ENCODE peak calls at places on chromosomes 2 and 18, in five cellular contexts. One of them, this sample, is unnamed.

GRCh38 chr2:174788291-174788929 is 24.1 kb upstream of the CHRNA1 start:
- DNase-seq in cardiac fibroblast: no peak
- DNase-seq in upper lobe of right lung: no peak
- DNase-seq in cardiac muscle cell: no peak
- DNase-seq in choroid plexus epithelial cell: peak; percentile 61
- DNase-seq in this sample: no peak

GRCh38 chr2:105775809-105776559 is 31.3 kb downstream of the NCK2 start:
- DNase-seq in upper lobe of right lung: no peak
- DNase-seq in choroid plexus epithelial cell: no peak
- DNase-seq in cardiac fibroblast: no peak
- DNase-seq in cardiac muscle cell: no peak
- DNase-seq in this sample: no peak

GRCh38 chr18:9069482-9070059 is 32.9 kb upstream of the NDUFV2 start:
- DNase-seq in choroid plexus epithelial cell: no peak
- DNase-seq in cardiac fibroblast: no peak
- DNase-seq in upper lobe of right lung: no peak
- DNase-seq in cardiac muscle cell: no peak
- DNase-seq in this sample: no peak

GRCh38 chr18:76306685-76307292 is 188.3 kb downstream of the ZNF516 start:
- DNase-seq in upper lobe of right lung: no peak
- DNase-seq in cardiac muscle cell: no peak
- DNase-seq in cardiac fibroblast: no peak
- DNase-seq in choroid plexus epithelial cell: no peak
- DNase-seq in this sample: no peak

GRCh38 chr2:20574423-20574911 is 76.4 kb downstream of the HS1BP3 start:
- DNase-seq in cardiac muscle cell: no peak
- DNase-seq in choroid plexus epithelial cell: no peak
- DNase-seq in upper lobe of right lung: no peak
- DNase-seq in cardiac fibroblast: no peak
- DNase-seq in this sample: no peak

GRCh38 chr2:176991421-176991820 is 221.2 kb upstream of the HNRNPA3 start:
- DNase-seq in cardiac muscle cell: no peak
- DNase-seq in cardiac fibroblast: no peak
- DNase-seq in upper lobe of right lung: no peak
- DNase-seq in choroid plexus epithelial cell: no peak
- DNase-seq in this sample: no peak

GRCh38 chr2:177244244-177244771 is 20.2 kb downstream of the NFE2L2 start:
- DNase-seq in choroid plexus epithelial cell: no peak
- DNase-seq in cardiac muscle cell: no peak
- DNase-seq in cardiac fibroblast: no peak
- DNase-seq in upper lobe of right lung: no peak
- DNase-seq in this sample: no peak

GRCh38 chr2:20184067-20184938 is 40.6 kb downstream of the SDC1 start:
- DNase-seq in cardiac muscle cell: peak; percentile 52
- DNase-seq in choroid plexus epithelial cell: peak; percentile 81
- DNase-seq in cardiac fibroblast: peak; percentile 55
- DNase-seq in upper lobe of right lung: peak; percentile 82
- DNase-seq in this sample: no peak

GRCh38 chr2:236742936-236743622 is 173.5 kb downstream of the ACKR3 start:
- DNase-seq in cardiac muscle cell: peak; percentile 27
- DNase-seq in cardiac fibroblast: peak; percentile 21
- DNase-seq in upper lobe of right lung: no peak
- DNase-seq in choroid plexus epithelial cell: no peak
- DNase-seq in this sample: no peak

GRCh38 chr2:25054720-25055119 is 12.8 kb downstream of the EFR3B start:
- DNase-seq in choroid plexus epithelial cell: no peak
- DNase-seq in cardiac muscle cell: peak; percentile 33
- DNase-seq in upper lobe of right lung: no peak
- DNase-seq in cardiac fibroblast: no peak
- DNase-seq in this sample: no peak

GRCh38 chr2:21131861-21132260 is 8.1 kb downstream of the TDRD15 start:
- DNase-seq in choroid plexus epithelial cell: no peak
- DNase-seq in upper lobe of right lung: no peak
- DNase-seq in cardiac muscle cell: no peak
- DNase-seq in cardiac fibroblast: no peak
- DNase-seq in this sample: no peak

GRCh38 chr2:246489-247145 is 17.2 kb downstream of the SH3YL1 start:
- DNase-seq in choroid plexus epithelial cell: peak; percentile 83
- DNase-seq in cardiac muscle cell: peak; percentile 82
- DNase-seq in upper lobe of right lung: no peak
- DNase-seq in cardiac fibroblast: peak; percentile 80
- DNase-seq in this sample: no peak

GRCh38 chr2:121008978-121009377 is 273.3 kb downstream of the GLI2 start:
- DNase-seq in cardiac fibroblast: peak; percentile 5
- DNase-seq in upper lobe of right lung: no peak
- DNase-seq in choroid plexus epithelial cell: peak; percentile 13
- DNase-seq in cardiac muscle cell: peak; percentile 12
- DNase-seq in this sample: no peak
- TF ChIP-seq CTCF in cardiac fibroblast: peak; percentile 40
- TF ChIP-seq CTCF in upper lobe of right lung: peak; percentile 7
- TF ChIP-seq CTCF in choroid plexus epithelial cell: peak; percentile 56
- TF ChIP-seq CTCF in cardiac muscle cell: peak; percentile 35
- TF ChIP-seq CTCF in this sample: peak; percentile 35

GRCh38 chr18:66548747-66549146 is 55.1 kb downstream of the CDH19 start:
- DNase-seq in upper lobe of right lung: no peak
- DNase-seq in cardiac muscle cell: peak; percentile 2
- DNase-seq in choroid plexus epithelial cell: no peak
- DNase-seq in cardiac fibroblast: peak; percentile 2
- DNase-seq in this sample: no peak
- TF ChIP-seq CTCF in upper lobe of right lung: peak; percentile 10
- TF ChIP-seq CTCF in cardiac muscle cell: no peak
- TF ChIP-seq CTCF in choroid plexus epithelial cell: no peak
- TF ChIP-seq CTCF in cardiac fibroblast: peak; percentile 24
- TF ChIP-seq CTCF in this sample: peak; percentile 14

DNA sequence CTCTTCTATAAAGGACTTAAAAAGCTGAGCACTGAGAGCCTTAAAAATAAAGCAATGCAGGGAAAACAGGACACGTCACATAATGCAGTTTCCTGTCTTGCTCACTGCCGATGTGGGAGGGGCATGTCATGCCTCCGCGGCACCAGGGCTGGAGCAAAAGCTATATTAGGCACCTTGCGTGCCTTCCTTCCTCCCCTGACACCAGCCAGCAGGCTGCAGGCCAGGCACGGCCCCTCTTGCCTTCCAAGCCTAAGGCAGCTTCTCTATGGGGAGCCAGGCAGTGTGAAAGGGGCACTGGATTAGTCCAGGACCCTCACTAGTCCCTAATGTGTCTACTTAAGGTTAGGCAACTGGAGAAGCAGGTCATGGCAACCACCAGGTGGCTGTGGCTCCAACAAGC is 26.3 kb downstream of the MRPL35 start:
- DNase-seq in choroid plexus epithelial cell: no peak
- DNase-seq in upper lobe of right lung: no peak
- DNase-seq in cardiac fibroblast: peak; percentile 11
- DNase-seq in cardiac muscle cell: peak; percentile 21
- DNase-seq in this sample: no peak
- TF ChIP-seq CTCF in choroid plexus epithelial cell: no peak
- TF ChIP-seq CTCF in upper lobe of right lung: no peak
- TF ChIP-seq CTCF in cardiac fibroblast: no peak
- TF ChIP-seq CTCF in cardiac muscle cell: no peak
- TF ChIP-seq CTCF in this sample: no peak

GRCh38 chr2:121902171-121902591 is 146.7 kb downstream of the TSN start:
- DNase-seq in upper lobe of right lung: no peak
- DNase-seq in choroid plexus epithelial cell: no peak
- DNase-seq in cardiac muscle cell: peak; percentile 78
- DNase-seq in cardiac fibroblast: peak; percentile 71
- DNase-seq in this sample: no peak
- TF ChIP-seq CTCF in upper lobe of right lung: peak; percentile 7
- TF ChIP-seq CTCF in choroid plexus epithelial cell: no peak
- TF ChIP-seq CTCF in cardiac muscle cell: peak; percentile 34
- TF ChIP-seq CTCF in cardiac fibroblast: peak; percentile 38
- TF ChIP-seq CTCF in this sample: no peak

GRCh38 chr2:128978155-128978707 is 659.6 kb upstream of the HS6ST1 start:
- DNase-seq in choroid plexus epithelial cell: no peak
- DNase-seq in cardiac fibroblast: no peak
- DNase-seq in cardiac muscle cell: no peak
- DNase-seq in upper lobe of right lung: no peak
- DNase-seq in this sample: no peak
- TF ChIP-seq CTCF in choroid plexus epithelial cell: no peak
- TF ChIP-seq CTCF in cardiac fibroblast: no peak
- TF ChIP-seq CTCF in cardiac muscle cell: no peak
- TF ChIP-seq CTCF in upper lobe of right lung: no peak
- TF ChIP-seq CTCF in this sample: no peak

DNA sequence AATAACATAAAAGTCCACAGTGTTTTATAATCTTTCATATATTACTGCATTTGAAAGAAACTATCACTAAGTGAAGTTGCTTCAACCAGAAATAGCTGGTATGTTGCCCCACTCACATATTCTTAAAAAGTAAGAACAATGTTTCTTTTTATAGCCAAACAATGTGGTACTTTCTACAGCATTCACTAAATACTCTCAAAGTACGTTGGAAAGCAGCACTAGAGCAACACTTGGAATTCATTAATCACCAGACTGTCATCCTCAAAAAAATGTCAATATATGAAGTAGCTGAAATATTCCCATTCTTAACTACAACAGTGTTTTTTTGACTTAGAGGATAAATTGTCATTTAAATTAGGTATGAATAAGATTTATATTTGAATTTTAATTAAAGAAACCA is 32.8 kb downstream of the COBLL1 start:
- DNase-seq in choroid plexus epithelial cell: peak; percentile 73
- DNase-seq in upper lobe of right lung: no peak
- DNase-seq in cardiac fibroblast: peak; percentile 7
- DNase-seq in cardiac muscle cell: peak; percentile 19
- DNase-seq in this sample: no peak
- TF ChIP-seq CTCF in choroid plexus epithelial cell: no peak
- TF ChIP-seq CTCF in upper lobe of right lung: no peak
- TF ChIP-seq CTCF in cardiac fibroblast: no peak
- TF ChIP-seq CTCF in cardiac muscle cell: no peak
- TF ChIP-seq CTCF in this sample: no peak

DNA sequence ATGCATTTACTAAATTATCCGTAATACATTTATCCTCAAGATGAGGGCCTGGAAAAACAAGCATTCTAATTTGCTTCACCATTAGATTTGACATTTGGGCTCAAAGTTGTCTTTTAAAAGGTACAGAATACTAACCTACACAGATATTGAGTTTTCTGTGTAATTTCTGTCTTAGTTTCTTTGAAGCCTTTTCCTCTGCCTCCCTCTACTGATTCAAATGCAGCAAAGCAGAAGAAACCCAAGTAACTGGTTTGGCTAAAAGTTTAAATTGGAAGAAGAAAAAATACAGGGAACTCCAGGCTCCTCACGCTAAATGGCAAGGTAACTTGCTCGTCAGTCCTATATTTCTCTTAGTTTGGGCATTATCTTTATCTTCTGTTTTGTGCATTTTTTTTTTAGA is 53.3 kb upstream of the SLC5A7 start:
- DNase-seq in cardiac fibroblast: peak; percentile 38
- DNase-seq in choroid plexus epithelial cell: peak; percentile 57
- DNase-seq in cardiac muscle cell: peak; percentile 29
- DNase-seq in upper lobe of right lung: no peak
- DNase-seq in this sample: no peak
- TF ChIP-seq CTCF in cardiac fibroblast: peak; percentile 42
- TF ChIP-seq CTCF in choroid plexus epithelial cell: peak; percentile 64
- TF ChIP-seq CTCF in cardiac muscle cell: peak; percentile 32
- TF ChIP-seq CTCF in upper lobe of right lung: peak; percentile 31
- TF ChIP-seq CTCF in this sample: peak; percentile 74

GRCh38 chr2:74507145-74507925 is at the start of gene PCGF1:
- DNase-seq in cardiac muscle cell: peak; percentile 98
- DNase-seq in choroid plexus epithelial cell: peak; percentile 99
- DNase-seq in cardiac fibroblast: peak; percentile 98
- DNase-seq in upper lobe of right lung: peak; percentile 100
- DNase-seq in this sample: peak; percentile 98
- TF ChIP-seq CTCF in cardiac muscle cell: peak; percentile 53
- TF ChIP-seq CTCF in choroid plexus epithelial cell: peak; percentile 57
- TF ChIP-seq CTCF in cardiac fibroblast: peak; percentile 30
- TF ChIP-seq CTCF in upper lobe of right lung: peak; percentile 40
- TF ChIP-seq CTCF in this sample: peak; percentile 49